ENCODE peak calls at places on chromosomes 6 and 20, in ten cellular contexts. V is HS-5; Z is RPMI8226; X is tibial artery; C is mucosa of descending colon; Q is mammary epithelial cell; H is AG09319; K is erythroblast; F is NCI-H82; L is naive thymus-derived CD8-positive, alpha-beta T cell. A is an unnamed sample.

GRCh38 chr6:90197854-90198496 is 98.7 kb downstream of the BACH2 start:
- DNase-seq in V (peak; percentile 25), Z (no peak), X (no peak), C (no peak), Q (peak; percentile 85), H (no peak), K (peak; percentile 54), F (peak; percentile 25), L (no peak), A (peak; percentile 60)

GRCh38 chr6:20755631-20756030 is 221.4 kb downstream of the CDKAL1 start:
- DNase-seq in V (no peak), Z (no peak), X (no peak), C (no peak), Q (peak; percentile 55), H (no peak), K (no peak), F (no peak), L (no peak), A (no peak)

GRCh38 chr6:112522600-112522999 is 175.5 kb downstream of the RFPL4B start:
- DNase-seq in V (no peak), Z (no peak), X (no peak), C (no peak), Q (peak; percentile 37), H (no peak), K (no peak), F (no peak), L (no peak), A (no peak)

GRCh38 chr6:145025488-145025887 is 709.8 kb downstream of the EPM2A start:
- DNase-seq in V (no peak), Z (no peak), X (no peak), C (no peak), Q (no peak), H (no peak), K (no peak), F (no peak), L (no peak), A (no peak)

GRCh38 chr20:58129736-58130135 is 98.7 kb downstream of the ANKRD60 start:
- DNase-seq in V (no peak), Z (no peak), X (peak; percentile 65), C (no peak), Q (no peak), H (no peak), K (no peak), F (peak; percentile 76), L (no peak), A (no peak)

GRCh38 chr6:35038076-35038475 is 103.1 kb downstream of the TCP11 start:
- DNase-seq in V (no peak), Z (no peak), X (no peak), C (no peak), Q (peak; percentile 8), H (no peak), K (no peak), F (no peak), L (no peak), A (no peak)

GRCh38 chr20:33370296-33370695 is 31.0 kb downstream of the CDK5RAP1 start:
- DNase-seq in V (no peak), Z (no peak), X (no peak), C (no peak), Q (no peak), H (no peak), K (no peak), F (no peak), L (peak; percentile 43), A (no peak)

GRCh38 chr6:29925341-29926080 is 16.8 kb upstream of the HLA-A start:
- DNase-seq in V (no peak), Z (no peak), X (no peak), C (no peak), Q (peak; percentile 42), H (no peak), K (no peak), F (no peak), L (no peak), A (no peak)

GRCh38 chr20:4435210-4435609 is 286.5 kb upstream of the PRND start:
- DNase-seq in V (peak; percentile 33), Z (no peak), X (no peak), C (no peak), Q (no peak), H (peak; percentile 73), K (no peak), F (no peak), L (no peak), A (no peak)

GRCh38 chr20:61387204-61387958 is 135.3 kb downstream of the CDH4 start:
- DNase-seq in V (no peak), Z (peak; percentile 67), X (no peak), C (peak; percentile 37), Q (peak; percentile 76), H (peak; percentile 15), K (no peak), F (no peak), L (no peak), A (no peak)

GRCh38 chr20:47400685-47401084 is 44.2 kb upstream of the ZMYND8 start:
- DNase-seq in V (no peak), Z (no peak), X (no peak), C (no peak), Q (no peak), H (no peak), K (peak; percentile 41), F (peak; percentile 30), L (no peak), A (no peak)

GRCh38 chr6:157614026-157614484 is 209.0 kb upstream of the SNX9 start:
- DNase-seq in V (no peak), Z (no peak), X (peak; percentile 60), C (peak; percentile 51), Q (peak; percentile 13), H (no peak), K (no peak), F (no peak), L (no peak), A (no peak)

GRCh38 chr6:43492673-43493072 is 15.3 kb downstream of the TJAP1 start:
- DNase-seq in V (no peak), Z (no peak), X (no peak), C (no peak), Q (no peak), H (no peak), K (no peak), F (no peak), L (no peak), A (no peak)

GRCh38 chr6:62797190-62797589 is 414.1 kb upstream of the FKBP1C start:
- DNase-seq in V (no peak), Z (no peak), X (no peak), C (no peak), Q (no peak), H (no peak), K (no peak), F (no peak), L (no peak), A (no peak)

GRCh38 chr6:139007428-139007827 is 19.4 kb upstream of the REPS1 start:
- DNase-seq in V (no peak), Z (no peak), X (no peak), C (no peak), Q (no peak), H (no peak), K (no peak), F (no peak), L (no peak), A (no peak)

GRCh38 chr20:63782051-63782471 is 42.5 kb downstream of the SLC2A4RG start:
- DNase-seq in V (no peak), Z (peak; percentile 82), X (no peak), C (peak; percentile 54), Q (no peak), H (no peak), K (no peak), F (peak; percentile 30), L (peak; percentile 73), A (no peak)

GRCh38 chr20:17624551-17625245 is 54.8 kb downstream of the DSTN start:
- DNase-seq in V (no peak), Z (no peak), X (peak; percentile 64), C (peak; percentile 21), Q (no peak), H (no peak), K (no peak), F (peak; percentile 10), L (no peak), A (peak; percentile 23)

GRCh38 chr6:127451388-127451787 is 7.8 kb downstream of the KIAA0408 start:
- DNase-seq in V (no peak), Z (no peak), X (no peak), C (no peak), Q (no peak), H (no peak), K (no peak), F (no peak), L (no peak), A (no peak)

GRCh38 chr6:132443206-132443605 is 41.9 kb upstream of the MOXD1 start:
- DNase-seq in V (no peak), Z (no peak), X (no peak), C (no peak), Q (peak; percentile 26), H (peak; percentile 2), K (no peak), F (no peak), L (no peak), A (no peak)

GRCh38 chr20:1827974-1828785 is 67.0 kb upstream of the SIRPA start:
- DNase-seq in V (no peak), Z (no peak), X (no peak), C (peak; percentile 74), Q (peak; percentile 96), H (no peak), K (no peak), F (no peak), L (no peak), A (no peak)

GRCh38 chr20:6709865-6710595 is 57.5 kb upstream of the BMP2 start:
- DNase-seq in V (no peak), Z (no peak), X (no peak), C (no peak), Q (no peak), H (no peak), K (no peak), F (no peak), L (no peak), A (no peak)

GRCh38 chr6:14284969-14285368 is 167.4 kb downstream of the CD83 start:
- DNase-seq in V (no peak), Z (no peak), X (no peak), C (no peak), Q (no peak), H (no peak), K (no peak), F (no peak), L (no peak), A (no peak)

GRCh38 chr6:170209354-170210025 is 81.4 kb downstream of the DLL1 start:
- DNase-seq in V (no peak), Z (no peak), X (peak; percentile 46), C (no peak), Q (no peak), H (no peak), K (no peak), F (no peak), L (no peak), A (no peak)

GRCh38 chr6:106084973-106085686 is 1.0 kb upstream of the PRDM1 start:
- DNase-seq in V (peak; percentile 30), Z (peak; percentile 21), X (no peak), C (no peak), Q (peak; percentile 51), H (no peak), K (no peak), F (peak; percentile 34), L (no peak), A (no peak)

GRCh38 chr6:52560462-52560861 is 16.4 kb downstream of the TRAM2 start:
- DNase-seq in V (no peak), Z (no peak), X (no peak), C (no peak), Q (no peak), H (no peak), K (no peak), F (no peak), L (no peak), A (no peak)

GRCh38 chr6:5764401-5764955 is 242.2 kb downstream of the NRN1 start:
- DNase-seq in V (no peak), Z (no peak), X (peak; percentile 90), C (no peak), Q (no peak), H (no peak), K (no peak), F (peak; percentile 55), L (no peak), A (no peak)

GRCh38 chr6:79646006-79646405 is 14.9 kb downstream of the SH3BGRL2 start:
- DNase-seq in V (no peak), Z (no peak), X (no peak), C (no peak), Q (no peak), H (no peak), K (no peak), F (peak; percentile 19), L (peak; percentile 62), A (no peak)

GRCh38 chr6:5191722-5192121 is 69.0 kb downstream of the LYRM4 start:
- DNase-seq in V (no peak), Z (no peak), X (no peak), C (no peak), Q (no peak), H (no peak), K (no peak), F (no peak), L (no peak), A (no peak)